ENCODE peak calls at places on chromosomes 12 and 14, in four cellular contexts. R is tibial artery, N is Panc1, I is vagina. K is an unnamed sample.

GRCh38 chr12:85489194-85489593 is 209.2 kb downstream of the ALX1 start:
- DNase-seq in R (no peak), I (no peak), N (no peak), K (no peak)

GRCh38 chr14:23352506-23353432 is at the start of gene SLC22A17:
- DNase-seq in I (peak; percentile 91), R (peak; percentile 77), N (no peak), K (peak; percentile 43)

GRCh38 chr14:86936556-86936955 is 1056.4 kb downstream of the GALC start:
- DNase-seq in N (no peak), R (no peak), I (no peak), K (no peak)

GRCh38 chr12:57751432-57751787 is 700 bp downstream of the CDK4 start:
- DNase-seq in R (no peak), N (no peak), I (peak; percentile 93), K (no peak)

GRCh38 chr14:25049559-25050493 is at the start of gene STXBP6:
- DNase-seq in I (no peak), N (no peak), R (peak; percentile 47), K (peak; percentile 84)

GRCh38 chr12:54147186-54147585 is 41.6 kb downstream of the SMUG1 start:
- DNase-seq in R (no peak), N (no peak), I (no peak), K (no peak)

GRCh38 chr14:65349100-65349499 is 63.4 kb upstream of the FUT8 start:
- DNase-seq in N (no peak), I (no peak), R (no peak), K (no peak)

GRCh38 chr14:71206766-71207371 is 299.6 kb downstream of the PCNX1 start:
- DNase-seq in N (no peak), I (no peak), R (peak; percentile 67), K (no peak)

GRCh38 chr14:104352493-104353220 is 214.3 kb downstream of the KIF26A start:
- DNase-seq in I (no peak), N (no peak), R (peak; percentile 8), K (no peak)

GRCh38 chr12:67648306-67649164 is at the start of gene DYRK2:
- DNase-seq in I (no peak), R (peak; percentile 80), N (no peak), K (peak; percentile 74)

GRCh38 chr12:84375472-84375871 is 537.1 kb downstream of the SLC6A15 start:
- DNase-seq in I (no peak), R (no peak), N (no peak), K (no peak)

GRCh38 chr14:81466854-81467253 is 66.7 kb upstream of the STON2 start:
- DNase-seq in R (no peak), N (no peak), I (no peak), K (no peak)

GRCh38 chr14:81471062-81471461 is 62.6 kb downstream of the SEL1L start:
- DNase-seq in N (no peak), R (no peak), I (no peak), K (no peak)

GRCh38 chr14:81464253-81465001 is 64.3 kb upstream of the STON2 start:
- DNase-seq in I (no peak), R (peak; percentile 41), N (peak; percentile 61), K (peak; percentile 9)

GRCh38 chr14:81459912-81460311 is 59.8 kb upstream of the STON2 start:
- DNase-seq in R (no peak), I (no peak), N (no peak), K (no peak)

DNA sequence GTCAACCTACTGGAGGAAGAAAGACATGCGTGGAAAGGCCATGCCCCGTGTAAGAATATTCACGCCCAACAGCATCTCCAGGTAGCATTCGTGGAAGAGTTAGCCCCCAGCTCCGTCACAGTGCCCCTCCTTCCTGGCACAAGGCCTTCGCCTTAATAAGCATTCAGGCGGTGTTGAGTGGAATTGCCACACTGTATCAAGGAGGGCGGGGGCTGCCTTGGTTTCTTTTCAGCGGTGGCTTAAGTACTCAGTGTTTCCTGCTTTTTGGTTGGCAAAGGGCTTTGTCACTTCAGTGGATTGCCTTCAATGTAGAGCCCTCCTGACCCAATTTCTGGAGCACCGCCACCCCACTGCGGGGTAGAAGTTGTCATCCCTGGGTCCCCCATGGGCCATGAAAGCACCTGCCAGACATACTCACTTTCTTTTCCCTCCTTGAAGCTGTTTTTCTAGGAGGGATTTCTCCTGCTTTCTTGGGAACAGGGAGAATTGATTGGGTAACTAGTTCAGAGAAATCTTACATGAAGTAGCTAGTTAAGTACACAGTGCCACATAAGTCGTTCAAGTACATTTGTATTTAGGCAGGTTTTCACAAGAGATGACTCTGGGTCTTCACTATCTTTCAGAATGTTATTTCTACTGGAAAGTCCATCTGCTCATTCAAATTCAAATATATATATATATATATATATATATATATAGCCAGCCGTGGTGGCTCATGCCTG is 65.5 kb upstream of the STON2 start:
- DNase-seq in I (no peak), N (no peak), R (no peak), K (no peak)
- H3K27ac ChIP-seq in I (no peak overlapping the region), N (no peak overlapping the region), R (no peak overlapping the region), K (no peak overlapping the region)

GRCh38 chr14:49549881-49550280 is 36.3 kb downstream of the RPS29 start:
- DNase-seq in R (no peak), N (no peak), I (no peak), K (no peak)

GRCh38 chr14:49550284-49551184 is 35.6 kb downstream of the RPS29 start:
- DNase-seq in I (no peak), N (no peak), R (no peak), K (no peak)

GRCh38 chr14:49552630-49553029 is 33.5 kb downstream of the RPS29 start:
- DNase-seq in I (no peak), R (no peak), N (no peak), K (no peak)

GRCh38 chr14:49553106-49553505 is 33.1 kb downstream of the RPS29 start:
- DNase-seq in I (no peak), N (no peak), R (no peak), K (no peak)

DNA sequence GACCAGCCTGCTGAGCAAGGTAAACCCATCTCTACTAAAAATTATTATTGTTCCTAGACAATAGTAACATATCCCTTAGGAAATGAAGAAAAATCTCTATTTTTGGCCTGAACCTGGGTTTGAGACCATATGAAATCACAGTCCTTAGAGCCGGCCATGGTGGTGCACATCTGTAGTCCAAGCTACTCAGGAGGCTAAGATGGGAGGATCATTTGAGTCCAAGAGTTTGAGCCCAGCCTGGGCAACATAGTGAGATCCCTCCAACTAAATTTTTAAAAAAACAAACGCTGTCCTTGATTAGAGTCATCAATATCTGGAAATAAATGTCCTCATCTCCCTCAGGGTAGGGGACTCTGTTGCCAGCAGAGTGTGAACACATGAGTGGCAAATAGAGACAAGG is 34.6 kb downstream of the RPS29 start:
- DNase-seq in R (no peak), N (no peak), I (no peak), K (no peak)
- H3K27ac ChIP-seq in R (no peak overlapping the region), N (no peak overlapping the region), I (no peak overlapping the region), K (no peak overlapping the region)

GRCh38 chr14:68692916-68693771 is 99.7 kb downstream of the ZFP36L1 start:
- DNase-seq in N (no peak), R (peak; percentile 38), I (no peak), K (no peak)

GRCh38 chr14:68695326-68695768 is 97.5 kb downstream of the ZFP36L1 start:
- DNase-seq in I (peak; percentile 96), N (peak; percentile 50), R (peak; percentile 84), K (no peak)

GRCh38 chr14:68694516-68695235 is 98.2 kb downstream of the ZFP36L1 start:
- DNase-seq in R (peak; percentile 17), N (no peak), I (no peak), K (no peak)

GRCh38 chr14:68692216-68692615 is 100.7 kb downstream of the ZFP36L1 start:
- DNase-seq in R (peak; percentile 40), I (no peak), N (no peak), K (no peak)

DNA sequence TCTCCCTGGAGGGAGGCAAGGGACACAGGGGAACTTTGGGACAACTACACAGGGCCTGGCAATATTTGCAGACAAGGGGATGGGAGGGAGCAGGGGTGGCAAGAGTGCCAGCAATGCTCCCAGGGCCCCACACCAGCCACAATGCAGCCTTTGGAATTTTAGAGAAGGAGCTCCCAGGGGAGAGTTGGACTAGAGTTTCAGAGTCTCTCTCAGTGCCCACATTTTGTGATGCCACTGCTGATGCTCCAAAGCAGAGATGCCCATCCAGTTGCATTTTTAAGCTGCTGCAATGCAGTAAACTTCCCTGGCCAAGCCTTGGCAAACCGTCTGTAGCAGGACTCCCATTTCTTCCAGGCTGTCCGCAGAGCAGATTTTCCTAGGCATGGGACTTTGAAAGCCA is 98.9 kb downstream of the ZFP36L1 start:
- DNase-seq in N (no peak), R (peak; percentile 12), I (no peak), K (no peak)
- H3K27ac ChIP-seq in N (no peak overlapping the region), R (peak overlapping the region; percentile 46), I (peak overlapping the region; percentile 13), K (no peak overlapping the region)

GRCh38 chr14:39432179-39432618 is at the start of gene FBXO33:
- DNase-seq in I (peak; percentile 99), R (peak; percentile 96), N (peak; percentile 74), K (peak; percentile 99)
- H3K27ac ChIP-seq in I (peak within 1 kb of the TSS; percentile 98), R (peak within 1 kb of the TSS; percentile 91), N (peak within 1 kb of the TSS; percentile 92), K (peak within 1 kb of the TSS; percentile 98)

DNA sequence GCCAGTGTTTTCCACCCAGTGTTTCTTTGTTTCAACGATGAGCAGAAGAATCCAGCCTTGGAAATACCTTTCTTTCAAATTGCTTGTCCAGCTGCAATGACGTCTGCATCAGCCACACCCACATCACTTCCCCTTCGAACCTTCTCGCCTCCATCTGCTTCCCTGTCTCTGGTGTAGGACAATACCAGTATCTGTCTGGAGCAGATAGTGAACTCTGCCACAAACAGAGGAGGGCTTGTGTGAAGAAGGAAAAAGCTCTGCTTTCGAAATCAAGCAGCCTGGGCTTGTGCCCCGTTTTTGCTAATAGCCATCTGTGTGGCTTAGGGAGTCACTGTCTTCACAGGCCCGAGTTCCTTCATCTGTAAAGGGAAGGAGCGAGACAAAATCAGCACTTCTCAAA is 415.4 kb downstream of the ZFP36L1 start:
- DNase-seq in R (peak; percentile 62), N (no peak), I (no peak), K (peak; percentile 73)
- H3K27ac ChIP-seq in R (peak overlapping the region; percentile 34), N (no peak overlapping the region), I (peak overlapping the region; percentile 66), K (peak overlapping the region; percentile 63)

DNA sequence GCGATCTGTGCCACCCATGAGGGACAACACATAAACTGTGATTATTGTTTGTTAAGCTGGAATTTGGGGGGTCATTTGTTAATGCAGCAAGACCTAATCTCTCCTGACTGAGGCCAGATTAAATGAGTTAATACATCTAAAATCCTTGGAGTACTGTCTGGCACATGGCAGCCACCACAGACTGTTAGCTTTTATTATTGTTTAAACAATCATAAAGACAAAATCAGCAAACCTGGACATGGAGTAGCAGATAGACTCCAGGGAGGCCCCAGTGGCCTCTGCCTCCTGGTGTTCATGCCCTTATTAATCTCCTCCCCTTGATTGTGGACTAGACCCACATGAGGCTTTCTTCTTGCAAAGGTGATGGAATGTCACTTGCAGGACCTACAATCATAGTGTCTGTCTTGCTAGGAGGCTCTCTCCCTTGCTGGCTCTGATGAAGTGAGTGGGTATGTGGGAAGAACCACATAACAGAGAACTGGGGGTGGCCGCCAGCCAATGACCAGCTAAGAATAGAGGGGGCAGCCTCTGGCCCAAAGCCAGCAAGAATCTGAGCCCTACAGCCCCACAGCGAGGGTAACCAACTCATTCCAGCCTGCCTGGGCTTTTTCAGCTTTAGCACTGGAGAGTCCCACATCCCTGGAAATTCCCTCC is 142.0 kb downstream of the SCARB1 start:
- DNase-seq in I (no peak), R (no peak), N (no peak), K (no peak)
- H3K27ac ChIP-seq in I (no peak overlapping the region), R (no peak overlapping the region), N (peak overlapping the region; percentile 69), K (peak overlapping the region; percentile 14)

GRCh38 chr12:42130670-42131402 is 13.8 kb downstream of the GXYLT1 start:
- DNase-seq in N (no peak), I (no peak), R (peak; percentile 38), K (no peak)
- H3K27ac ChIP-seq in N (no peak overlapping the region), I (no peak overlapping the region), R (no peak overlapping the region), K (no peak overlapping the region)